ENCODE peak calls at places on chromosomes 7 and 10, in five cellular contexts. L is H1, Y is fibroblast of lung, D is neural progenitor cell, W is mammary epithelial cell. V is an unnamed sample.

GRCh38 chr7:102279537-102280400 is 6.9 kb upstream of the SH2B2 start:
- DNase-seq in L (peak), Y (peak), D (peak), W (peak), V (peak)

GRCh38 chr7:18018296-18019205 is 9.1 kb downstream of the PRPS1L1 start:
- DNase-seq in L (no peak), Y (no peak), D (no peak), W (no peak), V (no peak)

GRCh38 chr7:47472444-47473157 is 109.3 kb downstream of the TNS3 start:
- DNase-seq in L (no peak), Y (no peak), D (no peak), W (no peak), V (no peak)

GRCh38 chr7:30159698-30160143 is 24.9 kb downstream of the MTURN start:
- DNase-seq in L (no peak), Y (peak), D (no peak), W (peak), V (peak)

GRCh38 chr7:104931181-104931781 is 82.7 kb upstream of the KMT2E start:
- DNase-seq in L (no peak), Y (no peak), D (peak), W (no peak), V (no peak)

GRCh38 chr7:11638026-11638774 is 193.8 kb downstream of the THSD7A start:
- DNase-seq in L (no peak), Y (no peak), D (no peak), W (no peak), V (no peak)

GRCh38 chr10:66565999-66566398 is 359.8 kb upstream of the LRRTM3 start:
- DNase-seq in L (no peak), Y (no peak), D (no peak), W (no peak), V (no peak)

GRCh38 chr10:118840776-118841468 is 86.2 kb upstream of the CACUL1 start:
- DNase-seq in L (no peak), Y (no peak), D (no peak), W (no peak), V (no peak)

GRCh38 chr10:79127151-79127961 is 58.6 kb downstream of the ZMIZ1 start:
- DNase-seq in L (no peak), Y (peak), D (peak), W (peak), V (peak)

GRCh38 chr7:56537477-56537876 is 421.3 kb upstream of the NUPR2 start:
- DNase-seq in L (no peak), Y (no peak), D (no peak), W (no peak), V (no peak)

GRCh38 chr7:48101880-48102448 is 12.9 kb downstream of the UPP1 start:
- DNase-seq in L (peak), Y (no peak), D (no peak), W (no peak), V (peak)

GRCh38 chr7:140005754-140006503 is 56.8 kb downstream of the PARP12 start:
- DNase-seq in L (peak), Y (peak), D (peak), W (no peak), V (peak)

GRCh38 chr7:133275008-133275407 is 22.1 kb downstream of the EXOC4 start:
- DNase-seq in L (no peak), Y (no peak), D (peak), W (no peak), V (no peak)

GRCh38 chr7:34061175-34061574 is 155.8 kb downstream of the BMPER start:
- DNase-seq in L (no peak), Y (peak), D (no peak), W (peak), V (no peak)

DNA sequence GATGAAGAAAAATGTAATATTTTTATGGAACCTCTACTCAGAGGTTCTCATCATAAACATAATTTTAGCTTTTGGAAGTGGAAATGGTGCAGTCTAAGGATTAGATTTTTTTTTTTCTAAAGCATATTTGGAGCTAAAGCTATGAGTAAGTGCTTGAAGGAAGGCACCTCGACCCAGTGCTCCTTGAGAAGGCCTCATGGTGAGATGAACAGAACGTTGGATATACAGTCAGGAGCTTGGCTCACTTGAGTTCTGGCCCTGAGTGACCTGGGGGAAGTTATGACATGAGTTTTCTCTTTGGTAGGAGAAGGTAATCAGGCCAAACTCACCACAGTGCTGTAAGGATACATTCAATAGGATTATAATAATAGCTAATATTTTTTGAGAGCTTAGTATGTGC is 163.3 kb downstream of the JCAD start:
- DNase-seq in L (no peak), Y (peak), D (no peak), W (no peak), V (no peak)
- H2AFZ ChIP-seq in L (no peak), Y (no peak), D (no peak), W (no peak), V (no peak)

GRCh38 chr10:70586348-70586930 is 16.1 kb downstream of the PRF1 start:
- DNase-seq in L (no peak), Y (no peak), D (no peak), W (no peak), V (no peak)

GRCh38 chr10:70582793-70583700 is 19.5 kb downstream of the PRF1 start:
- DNase-seq in L (no peak), Y (no peak), D (no peak), W (no peak), V (no peak)

GRCh38 chr10:70584941-70585544 is 17.5 kb downstream of the PRF1 start:
- DNase-seq in L (peak), Y (peak), D (peak), W (no peak), V (peak)

GRCh38 chr10:70585555-70586243 is 16.8 kb downstream of the PRF1 start:
- DNase-seq in L (no peak), Y (no peak), D (no peak), W (no peak), V (no peak)

DNA sequence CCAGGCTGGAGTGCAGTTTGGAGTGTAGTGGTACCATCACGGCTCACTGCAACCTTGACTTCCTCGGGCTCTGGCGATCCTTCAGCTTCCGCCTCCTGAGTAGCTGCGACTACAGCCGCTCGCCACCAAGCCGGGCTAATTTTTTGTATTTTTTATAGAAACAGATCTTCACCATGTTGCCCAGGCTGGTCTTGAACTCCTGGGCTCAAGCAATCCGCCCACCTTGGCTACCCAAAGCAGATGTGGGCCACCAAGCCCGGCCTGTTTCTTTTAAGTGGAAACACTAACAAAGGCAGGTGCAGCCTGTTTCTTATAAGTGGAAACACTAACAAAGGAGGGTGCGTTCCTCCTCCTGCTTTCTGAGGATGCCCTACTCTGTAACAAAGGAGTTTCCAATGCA is 18.2 kb downstream of the PRF1 start:
- DNase-seq in L (no peak), Y (no peak), D (peak), W (no peak), V (no peak)
- H2AFZ ChIP-seq in L (no peak), Y (no peak), D (peak), W (no peak), V (no peak)

GRCh38 chr10:33703897-33704825 is 369.7 kb upstream of the NRP1 start:
- DNase-seq in L (no peak), Y (peak), D (peak), W (peak), V (no peak)
- H2AFZ ChIP-seq in L (peak), Y (no peak), D (peak), W (peak), V (peak)

DNA sequence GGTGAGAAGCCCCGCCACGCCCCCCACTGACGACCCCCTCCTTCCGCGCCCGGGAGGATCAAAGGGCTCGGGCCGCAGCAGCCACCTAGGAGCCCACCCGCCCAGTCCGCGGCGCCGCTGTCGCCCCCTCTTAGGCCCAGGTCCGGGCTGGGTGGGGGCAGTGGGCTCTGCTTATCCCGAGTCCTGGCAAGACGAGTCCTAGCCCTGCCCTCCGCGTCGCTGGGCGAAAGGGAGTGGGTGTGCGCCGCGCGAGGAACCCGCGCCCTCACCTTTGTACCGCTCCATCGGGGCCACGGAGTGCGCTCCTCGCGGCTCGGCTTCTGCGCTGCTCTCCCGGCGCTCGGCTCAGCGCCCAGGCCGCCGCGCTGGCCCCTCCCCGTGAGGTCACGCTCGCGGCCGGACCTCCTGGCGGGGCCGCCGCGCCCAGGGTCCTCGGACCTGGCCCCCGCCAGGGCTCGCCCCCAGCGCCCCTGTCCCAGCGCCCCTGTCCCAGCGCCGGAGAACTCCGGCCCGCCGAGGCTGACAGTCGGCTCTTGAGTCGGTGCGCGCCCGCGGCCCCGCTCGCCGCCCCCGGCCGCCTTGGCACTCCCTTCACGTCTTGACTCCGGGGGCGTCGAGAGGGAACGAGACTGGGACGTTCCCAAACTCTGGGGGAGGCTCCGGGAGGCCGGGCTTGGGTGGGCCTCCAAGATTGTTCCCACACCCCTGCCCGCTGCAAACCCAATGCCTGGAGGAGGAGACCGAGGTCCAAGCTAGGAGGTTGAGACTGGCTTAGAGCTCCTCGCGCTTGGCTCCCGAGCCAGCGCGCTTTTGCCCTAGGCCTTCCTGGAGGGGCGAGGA is at the start of gene AFAP1L2:
- DNase-seq in L (peak), Y (no peak), D (peak), W (peak), V (no peak)
- H2AFZ ChIP-seq in L (peak), Y (no peak), D (peak), W (peak), V (no peak)

V was measured in HepG2.